ENCODE peak calls at places on chromosomes 2 and 18, in nine cellular contexts. N is upper lobe of left lung, D is A549, M is HCT116, O is uterus, A is thoracic aorta, T is cardiac muscle cell, X is left lung, J is AG04450. P is an unnamed sample.

GRCh38 chr18:76365561-76365960 is 129.5 kb downstream of the ZNF516 start:
- DNase-seq in N (no peak), D (no peak), M (no peak), O (no peak), A (no peak), T (no peak), X (no peak), J (no peak), P (no peak)

GRCh38 chr2:228987441-228988155 is 283.5 kb downstream of the PID1 start:
- DNase-seq in N (no peak), D (no peak), M (no peak), O (no peak), A (no peak), T (no peak), X (no peak), J (no peak), P (no peak)

GRCh38 chr18:9782073-9782857 is 74.2 kb downstream of the RAB31 start:
- DNase-seq in N (peak; percentile 23), D (peak; percentile 88), M (no peak), O (peak; percentile 31), A (no peak), T (no peak), X (no peak), J (peak; percentile 85), P (no peak)

GRCh38 chr18:31217455-31217854 is 54.8 kb upstream of the DSC1 start:
- DNase-seq in N (no peak), D (no peak), M (no peak), O (no peak), A (no peak), T (no peak), X (no peak), J (no peak), P (no peak)

GRCh38 chr2:196592912-196593881 is 46.3 kb upstream of the CCDC150 start:
- DNase-seq in N (peak; percentile 33), D (peak; percentile 70), M (no peak), O (no peak), A (no peak), T (peak; percentile 86), X (peak; percentile 84), J (no peak), P (no peak)

GRCh38 chr2:221716434-221717303 is 144.6 kb upstream of the EPHA4 start:
- DNase-seq in N (no peak), D (peak; percentile 50), M (no peak), O (no peak), A (no peak), T (no peak), X (no peak), J (no peak), P (no peak)

GRCh38 chr18:76689646-76690264 is 132.6 kb upstream of the ZNF236 start:
- DNase-seq in N (no peak), D (peak; percentile 14), M (no peak), O (no peak), A (no peak), T (no peak), X (no peak), J (no peak), P (no peak)

GRCh38 chr2:12704378-12704777 is 12.4 kb upstream of the TRIB2 start:
- DNase-seq in N (no peak), D (no peak), M (no peak), O (no peak), A (no peak), T (no peak), X (no peak), J (no peak), P (no peak)

GRCh38 chr2:21281876-21282514 is 158.2 kb downstream of the TDRD15 start:
- DNase-seq in N (no peak), D (no peak), M (no peak), O (no peak), A (no peak), T (peak; percentile 31), X (no peak), J (no peak), P (no peak)

GRCh38 chr2:174522553-174522952 is 35.7 kb upstream of the GPR155 start:
- DNase-seq in N (no peak), D (peak; percentile 29), M (no peak), O (no peak), A (no peak), T (no peak), X (no peak), J (no peak), P (no peak)

GRCh38 chr18:79529991-79530390 is 134.3 kb downstream of the NFATC1 start:
- DNase-seq in N (no peak), D (no peak), M (no peak), O (peak; percentile 11), A (no peak), T (no peak), X (no peak), J (no peak), P (no peak)

GRCh38 chr2:39243469-39244123 is at the start of gene CDKL4:
- DNase-seq in N (no peak), D (no peak), M (no peak), O (no peak), A (no peak), T (no peak), X (peak; percentile 86), J (no peak), P (no peak)

GRCh38 chr2:8656160-8656641 is 25.7 kb upstream of the ID2 start:
- DNase-seq in N (no peak), D (peak; percentile 21), M (no peak), O (no peak), A (no peak), T (no peak), X (no peak), J (peak; percentile 67), P (no peak)

GRCh38 chr2:113831156-113831555 is 58.7 kb upstream of the ACTR3 start:
- DNase-seq in N (no peak), D (peak; percentile 50), M (no peak), O (no peak), A (no peak), T (no peak), X (no peak), J (no peak), P (no peak)

GRCh38 chr18:57833441-57834101 is 30.5 kb upstream of the ATP8B1 start:
- DNase-seq in N (no peak), D (no peak), M (no peak), O (no peak), A (no peak), T (no peak), X (no peak), J (no peak), P (no peak)

DNA sequence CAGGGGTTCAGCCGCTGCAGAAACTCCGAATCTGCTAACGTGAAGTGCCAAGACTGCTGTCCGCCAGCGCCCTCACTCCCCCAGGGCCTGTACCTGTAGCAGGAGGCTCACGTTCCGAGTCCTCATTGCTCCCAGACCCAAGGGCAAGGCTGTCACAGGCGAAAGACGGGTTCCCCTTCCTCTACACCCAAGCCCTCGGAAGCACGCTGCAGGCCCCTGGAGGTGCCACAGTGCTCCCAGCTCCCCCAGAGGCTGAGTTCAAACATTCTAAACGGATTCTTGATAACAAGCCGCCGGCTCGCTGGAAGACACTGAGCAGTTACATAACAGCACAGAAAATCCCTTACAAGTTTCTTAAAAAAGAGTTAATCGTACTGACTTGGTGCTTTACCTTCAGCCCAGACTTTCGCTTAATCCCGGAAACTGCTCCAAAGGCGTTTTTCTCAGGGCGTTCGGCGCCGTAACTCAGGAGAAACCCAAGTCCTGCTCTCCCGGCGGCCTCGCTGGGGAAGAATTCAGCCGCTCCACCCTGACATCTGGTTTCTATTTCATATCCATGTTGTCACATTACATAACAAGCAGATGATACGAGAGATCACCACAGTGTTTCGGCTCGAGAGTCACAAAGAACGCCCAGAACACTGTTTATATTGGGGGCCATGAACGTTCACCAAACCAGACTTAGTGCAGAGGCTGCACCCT is 92.0 kb downstream of the HDAC4 start:
- DNase-seq in N (peak; percentile 20), D (no peak), M (no peak), O (peak; percentile 63), A (no peak), T (peak; percentile 35), X (no peak), J (peak; percentile 55), P (no peak)
- H3K27ac ChIP-seq in N (peak overlapping the region; percentile 32), D (no peak overlapping the region), M (no peak overlapping the region), O (peak overlapping the region; percentile 94), A (peak overlapping the region; percentile 20), T (peak overlapping the region; percentile 50), X (peak overlapping the region; percentile 36), J (peak overlapping the region; percentile 86), P (no peak overlapping the region)

GRCh38 chr2:188979730-188980123 is 5.6 kb downstream of the COL3A1 start:
- DNase-seq in N (no peak), D (no peak), M (no peak), O (no peak), A (no peak), T (no peak), X (no peak), J (no peak), P (no peak)

GRCh38 chr2:188984680-188985079 is 10.5 kb downstream of the COL3A1 start:
- DNase-seq in N (no peak), D (peak; percentile 74), M (no peak), O (peak; percentile 46), A (no peak), T (no peak), X (no peak), J (peak; percentile 76), P (no peak)

GRCh38 chr2:188983427-188984101 is 9.4 kb downstream of the COL3A1 start:
- DNase-seq in N (no peak), D (no peak), M (peak; percentile 34), O (no peak), A (no peak), T (peak; percentile 23), X (no peak), J (no peak), P (no peak)

GRCh38 chr2:188986839-188987238 is 12.7 kb downstream of the COL3A1 start:
- DNase-seq in N (no peak), D (no peak), M (no peak), O (no peak), A (no peak), T (no peak), X (no peak), J (no peak), P (no peak)

GRCh38 chr2:188984126-188984525 is 10.0 kb downstream of the COL3A1 start:
- DNase-seq in N (no peak), D (peak; percentile 36), M (no peak), O (no peak), A (no peak), T (no peak), X (no peak), J (no peak), P (no peak)
- H3K27ac ChIP-seq in N (no peak overlapping the region), D (no peak overlapping the region), M (no peak overlapping the region), O (peak overlapping the region; percentile 88), A (peak overlapping the region; percentile 67), T (no peak overlapping the region), X (peak overlapping the region; percentile 71), J (no peak overlapping the region), P (no peak overlapping the region)

DNA sequence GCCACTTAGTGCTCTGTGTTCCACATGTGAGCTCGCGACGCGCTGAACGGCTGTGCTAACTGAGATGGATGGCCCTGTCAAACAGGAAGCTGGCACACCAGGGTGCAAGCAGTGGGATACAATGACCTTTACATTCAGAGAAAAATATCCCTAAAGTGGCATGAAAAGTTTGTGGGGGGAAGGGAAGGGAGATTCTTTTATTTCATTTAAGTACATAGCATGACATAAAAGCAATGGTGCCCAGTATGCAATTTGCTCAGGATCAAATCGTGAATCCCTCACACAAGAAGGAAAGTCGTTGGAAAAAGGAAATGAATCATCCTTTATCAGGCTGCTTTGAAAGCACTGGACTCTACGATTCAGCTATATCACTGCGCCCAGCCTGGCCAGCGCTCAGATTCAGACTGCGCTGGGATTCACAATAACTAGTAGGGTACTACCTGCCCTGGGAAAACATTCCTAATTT is 26.0 kb downstream of the SATB2 start:
- DNase-seq in N (no peak), D (peak; percentile 4), M (peak; percentile 58), O (no peak), A (no peak), T (no peak), X (no peak), J (no peak), P (peak; percentile 69)
- H3K27ac ChIP-seq in N (no peak overlapping the region), D (peak overlapping the region; percentile 3), M (peak overlapping the region; percentile 75), O (no peak overlapping the region), A (no peak overlapping the region), T (no peak overlapping the region), X (no peak overlapping the region), J (no peak overlapping the region), P (peak overlapping the region; percentile 97)

GRCh38 chr2:24492283-24493272 is 1.5 kb downstream of the NCOA1 start:
- DNase-seq in N (peak; percentile 43), D (no peak), M (no peak), O (no peak), A (no peak), T (no peak), X (no peak), J (no peak), P (no peak)
- H3K27ac ChIP-seq in N (peak overlapping the region; percentile 95), D (peak overlapping the region; percentile 94), M (no peak overlapping the region), O (peak overlapping the region; percentile 96), A (peak overlapping the region; percentile 82), T (no peak overlapping the region), X (peak overlapping the region; percentile 77), J (no peak overlapping the region), P (peak overlapping the region; percentile 62)

P was measured in Panc1.